ENCODE peak calls at places on chromosomes 13 and 19, in ten cellular contexts. C is prostate gland, Q is ascending aorta, T is fibroblast of lung, A is mesenchymal stem cell, X is left ventricle myocardium inferior, I is psoas muscle, P is aorta, H is IMR-90, E is breast epithelium. B is an unnamed sample. For H3K4me1, the result is how much of the 10 kb centered on the place peaks cover.

GRCh38 chr19:46924874-46925547 is 64.2 kb downstream of the ARHGAP35 start:
- DNase-seq in X (no peak), A (no peak), H (no peak), P (no peak), T (no peak), I (no peak), Q (peak), E (peak), C (peak), B (no peak)

GRCh38 chr19:11797491-11797890 is 832 bp upstream of the ZNF491 start:
- DNase-seq in A (peak), P (peak), T (peak), H (peak), X (peak), I (peak), E (peak), C (peak), Q (peak), B (peak)

GRCh38 chr13:19927117-19927734 is 31.3 kb upstream of the ZMYM2 start:
- DNase-seq in Q (no peak), C (no peak), P (no peak), E (no peak), I (no peak), H (peak), X (no peak), T (peak), A (peak), B (no peak)

GRCh38 chr13:24323739-24324075 is 14.3 kb downstream of the C1QTNF9 start:
- DNase-seq in E (no peak), X (no peak), P (no peak), I (no peak), C (no peak), H (no peak), Q (no peak), A (no peak), T (no peak), B (no peak)

GRCh38 chr13:89375839-89376238 is 1704.7 kb downstream of the SLITRK5 start:
- DNase-seq in X (no peak), A (peak), I (no peak), T (peak), C (no peak), E (no peak), H (peak), Q (no peak), P (no peak), B (no peak)

GRCh38 chr13:27261376-27261775 is 9.3 kb upstream of the RASL11A start:
- DNase-seq in X (no peak), I (no peak), P (no peak), E (no peak), H (no peak), C (no peak), Q (no peak), T (no peak), A (no peak), B (no peak)

GRCh38 chr13:71316964-71317363 is 550.0 kb downstream of the DACH1 start:
- DNase-seq in A (no peak), T (no peak), I (no peak), Q (no peak), H (no peak), P (no peak), E (no peak), C (no peak), X (no peak), B (no peak)

GRCh38 chr13:114148521-114148855 is 16.1 kb upstream of the RASA3 start:
- DNase-seq in Q (no peak), I (no peak), A (no peak), T (no peak), H (no peak), P (peak), E (no peak), C (no peak), X (no peak), B (no peak)

GRCh38 chr13:45198924-45199323 is 1.9 kb downstream of the KCTD4 start:
- DNase-seq in E (no peak), X (no peak), I (no peak), C (no peak), A (peak), P (no peak), Q (no peak), H (no peak), T (peak), B (no peak)

GRCh38 chr19:41939861-41940442 is 11.7 kb upstream of the ERFL start:
- DNase-seq in P (no peak), T (no peak), A (no peak), E (no peak), C (no peak), X (no peak), Q (no peak), I (no peak), H (no peak), B (no peak)

GRCh38 chr13:86585826-86586225 is 786.6 kb upstream of the SLITRK6 start:
- DNase-seq in H (peak), A (peak), X (peak), Q (no peak), I (no peak), P (no peak), E (no peak), T (peak), C (no peak), B (no peak)

GRCh38 chr13:50910483-50910805 is 853 bp downstream of the RNASEH2B start:
- DNase-seq in A (peak), P (peak), I (no peak), Q (no peak), H (peak), C (no peak), E (no peak), X (no peak), T (peak), B (no peak)

GRCh38 chr13:110815471-110816204 is 99.2 kb downstream of the ANKRD10 start:
- DNase-seq in Q (no peak), C (no peak), E (no peak), P (no peak), T (no peak), X (no peak), A (no peak), I (no peak), H (no peak), B (no peak)

GRCh38 chr19:15317392-15318011 is 14.8 kb downstream of the BRD4 start:
- DNase-seq in E (no peak), A (no peak), X (no peak), T (peak), I (no peak), P (no peak), H (peak), Q (no peak), C (no peak), B (no peak)

GRCh38 chr19:8557637-8558238 is 19.5 kb downstream of the MYO1F start:
- DNase-seq in X (no peak), I (no peak), P (no peak), T (no peak), H (no peak), Q (no peak), E (no peak), A (no peak), C (no peak), B (no peak)

GRCh38 chr19:6528544-6529121 is 2.2 kb upstream of the TNFSF9 start:
- DNase-seq in A (no peak), X (peak), C (no peak), Q (peak), I (peak), E (no peak), T (no peak), P (peak), H (no peak), B (no peak)

GRCh38 chr19:42076375-42076944 is 494 bp downstream of the ZNF574 start:
- DNase-seq in P (no peak), I (no peak), E (peak), T (peak), H (no peak), A (no peak), Q (peak), C (no peak), X (no peak), B (no peak)

GRCh38 chr19:46959962-46960556 is 59.6 kb upstream of the NPAS1 start:
- DNase-seq in P (no peak), Q (no peak), T (no peak), E (no peak), C (no peak), I (no peak), A (no peak), X (no peak), H (no peak), B (no peak)

GRCh38 chr13:46386996-46387851 is at the start of gene RUBCNL:
- DNase-seq in Q (no peak), E (no peak), A (peak), T (peak), C (no peak), I (peak), P (peak), H (no peak), X (peak), B (no peak)

GRCh38 chr13:109454167-109454917 is 332.0 kb downstream of the IRS2 start:
- DNase-seq in H (peak), I (no peak), P (peak), C (no peak), T (peak), Q (peak), E (no peak), A (peak), X (no peak), B (no peak)

GRCh38 chr13:48456546-48456945 is 43.6 kb upstream of the LPAR6 start:
- DNase-seq in E (no peak), C (no peak), I (no peak), T (no peak), P (no peak), X (no peak), Q (no peak), H (no peak), A (no peak), B (no peak)

GRCh38 chr13:28140433-28141125 is 2.2 kb downstream of the PAN3 start:
- DNase-seq in E (no peak), Q (no peak), P (no peak), A (peak), I (no peak), T (no peak), C (no peak), H (peak), X (no peak), B (no peak)

GRCh38 chr19:40492274-40492673 is 25.5 kb downstream of the SPTBN4 start:
- DNase-seq in P (no peak), Q (no peak), T (no peak), H (no peak), I (no peak), X (no peak), A (no peak), E (no peak), C (no peak), B (no peak)

GRCh38 chr19:36876993-36877938 is 26.6 kb downstream of the ZNF345 start:
- DNase-seq in T (peak), P (no peak), Q (no peak), X (no peak), A (peak), I (no peak), H (no peak), E (no peak), C (no peak), B (no peak)

GRCh38 chr13:48410199-48410598 is 2.7 kb downstream of the LPAR6 start:
- DNase-seq in E (no peak), P (no peak), X (no peak), T (no peak), I (no peak), C (no peak), Q (no peak), H (no peak), A (no peak), B (no peak)

GRCh38 chr13:38072696-38073095 is 203.1 kb upstream of the TRPC4 start:
- DNase-seq in I (no peak), C (no peak), H (no peak), P (no peak), A (no peak), X (no peak), Q (no peak), E (no peak), T (no peak), B (no peak)

GRCh38 chr19:54937926-54938325 is 9.4 kb downstream of the NLRP7 start:
- DNase-seq in P (no peak), C (no peak), Q (no peak), T (no peak), X (no peak), A (no peak), I (no peak), H (no peak), E (no peak), B (no peak)

GRCh38 chr13:102807699-102808098 is 8.8 kb downstream of the BIVM start:
- DNase-seq in C (no peak), E (no peak), A (no peak), P (no peak), I (no peak), X (no peak), Q (no peak), H (no peak), T (no peak), B (no peak)

GRCh38 chr13:80530902-80531301 is 190.0 kb upstream of the SPRY2 start:
- DNase-seq in E (no peak), I (no peak), T (no peak), X (no peak), H (no peak), Q (no peak), C (no peak), A (no peak), P (no peak), B (no peak)

GRCh38 chr13:75299206-75299605 is 182.8 kb downstream of the TBC1D4 start:
- DNase-seq in I (no peak), P (no peak), H (no peak), E (no peak), A (no peak), C (no peak), X (no peak), Q (no peak), T (no peak), B (no peak)

GRCh38 chr19:12365094-12365371 is 450 bp downstream of the ZNF442 start:
- DNase-seq in A (no peak), T (peak), H (peak), I (no peak), P (no peak), C (peak), E (peak), Q (peak), X (no peak), B (no peak)

GRCh38 chr13:25648996-25649633 is 277.3 kb downstream of the ATP8A2 start:
- DNase-seq in E (no peak), H (no peak), X (no peak), Q (no peak), P (no peak), C (peak), T (no peak), I (no peak), A (no peak), B (no peak)

GRCh38 chr19:23999821-24000610 is 85.3 kb downstream of the ZNF726 start:
- DNase-seq in A (no peak), Q (no peak), T (no peak), X (no peak), H (no peak), C (no peak), I (no peak), P (no peak), E (no peak), B (no peak)

GRCh38 chr13:52446265-52446664 is 4.2 kb downstream of the VPS36 start:
- DNase-seq in Q (no peak), T (no peak), P (no peak), E (no peak), H (no peak), I (no peak), C (no peak), X (no peak), A (no peak), B (no peak)

GRCh38 chr13:40370662-40371061 is 295.8 kb downstream of the FOXO1 start:
- DNase-seq in A (no peak), C (no peak), Q (no peak), X (no peak), T (no peak), E (no peak), I (no peak), P (no peak), H (no peak), B (no peak)

GRCh38 chr19:6252066-6252465 is 27.7 kb downstream of the MLLT1 start:
- DNase-seq in H (no peak), P (no peak), E (no peak), A (no peak), I (no peak), Q (no peak), X (no peak), C (no peak), T (no peak), B (no peak)

GRCh38 chr13:29937836-29938235 is 87.4 kb upstream of the UBL3 start:
- DNase-seq in Q (no peak), T (no peak), H (no peak), P (no peak), I (no peak), E (no peak), C (no peak), X (no peak), A (no peak), B (no peak)

GRCh38 chr19:13073263-13073662 is 29.4 kb downstream of the LYL1 start:
- DNase-seq in T (no peak), X (no peak), C (no peak), A (peak), H (no peak), P (no peak), Q (no peak), I (no peak), E (no peak), B (no peak)

GRCh38 chr19:36215276-36216171 is 618 bp downstream of the ZNF146 start:
- DNase-seq in H (peak), P (no peak), T (peak), A (peak), E (no peak), C (no peak), I (no peak), X (no peak), Q (no peak), B (no peak)

GRCh38 chr13:113654175-113654560 is 3.8 kb downstream of the ATP4B start:
- DNase-seq in X (no peak), A (no peak), C (no peak), T (no peak), P (no peak), E (no peak), Q (no peak), I (no peak), H (no peak), B (no peak)

GRCh38 chr19:38265213-38265861 is 964 bp downstream of the SPINT2 start:
- DNase-seq in A (no peak), P (peak), I (no peak), T (no peak), Q (peak), E (peak), X (no peak), C (no peak), H (no peak), B (no peak)
- H3K4me3 ChIP-seq in A (no peak), P (peak), I (peak), T (no peak), Q (peak), E (peak), X (peak), C (peak), H (no peak), B (peak)

DNA sequence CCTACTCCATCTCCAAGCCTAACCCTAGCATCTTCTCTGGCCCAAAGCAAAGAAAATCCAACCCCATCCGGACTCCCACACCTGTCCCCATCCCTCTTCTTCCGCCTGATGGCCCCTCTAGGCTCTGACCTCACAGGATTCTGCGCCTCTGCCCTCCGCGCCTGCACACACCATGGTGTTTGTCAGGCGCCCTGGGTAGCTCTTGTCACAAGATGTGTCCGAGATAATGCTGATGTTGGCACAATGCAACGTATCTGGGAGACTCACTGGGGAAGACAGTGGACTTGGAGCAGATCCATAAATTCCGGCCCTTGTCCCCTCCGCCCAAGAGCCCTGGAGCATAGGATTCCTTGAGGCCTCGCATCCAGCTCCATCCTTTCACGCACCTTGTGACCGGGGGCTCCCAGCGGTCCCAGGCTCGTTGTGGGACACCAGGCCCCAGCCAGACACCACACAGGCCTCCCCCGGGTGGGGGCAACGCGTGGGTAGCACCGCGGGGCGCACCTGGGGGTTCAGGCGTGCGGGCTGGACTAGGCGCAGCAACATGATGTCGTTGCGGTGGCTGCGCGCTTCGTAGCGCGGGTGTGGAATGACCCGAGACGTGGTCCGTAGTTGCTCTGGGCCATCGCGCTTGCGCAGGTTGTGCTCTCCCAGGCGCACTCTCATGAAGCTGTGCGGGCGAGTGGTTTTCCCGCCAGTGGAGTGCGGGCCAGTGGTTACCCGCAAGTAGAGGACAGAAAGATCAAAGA is 3.1 kb upstream of the KLK1 start:
- DNase-seq in E (no peak), H (no peak), Q (no peak), X (no peak), T (no peak), I (no peak), A (no peak), C (no peak), P (no peak), B (no peak)
- H3K4me1 ChIP-seq in E (under half), H (under half), Q (under half), X (under half), T (under half), I (under half), A (under half), C (under half), P (under half), B (under half)

GRCh38 chr19:1648926-1649541 is 3.4 kb downstream of the TCF3 start:
- DNase-seq in A (no peak), T (no peak), Q (no peak), X (no peak), I (no peak), P (no peak), C (no peak), E (no peak), H (no peak), B (no peak)
- H3K27ac ChIP-seq in A (no peak), T (no peak), Q (no peak), X (no peak), I (no peak), P (no peak), C (no peak), E (no peak), H (no peak), B (no peak)

GRCh38 chr19:5228932-5229777 is 111.5 kb downstream of the PTPRS start:
- DNase-seq in E (no peak), T (no peak), X (no peak), H (no peak), P (no peak), C (peak), A (no peak), Q (no peak), I (no peak), B (no peak)

GRCh38 chr19:5231857-5232503 is 108.6 kb downstream of the PTPRS start:
- DNase-seq in P (no peak), E (no peak), X (no peak), Q (no peak), I (no peak), A (no peak), C (no peak), H (no peak), T (peak), B (no peak)

GRCh38 chr19:5228490-5228889 is 112.1 kb downstream of the PTPRS start:
- DNase-seq in E (no peak), I (no peak), X (no peak), A (no peak), H (no peak), P (no peak), Q (no peak), T (no peak), C (no peak), B (no peak)

GRCh38 chr19:5230730-5231555 is 109.7 kb downstream of the PTPRS start:
- DNase-seq in H (no peak), A (no peak), E (no peak), X (no peak), I (no peak), P (no peak), C (no peak), T (no peak), Q (no peak), B (no peak)

DNA sequence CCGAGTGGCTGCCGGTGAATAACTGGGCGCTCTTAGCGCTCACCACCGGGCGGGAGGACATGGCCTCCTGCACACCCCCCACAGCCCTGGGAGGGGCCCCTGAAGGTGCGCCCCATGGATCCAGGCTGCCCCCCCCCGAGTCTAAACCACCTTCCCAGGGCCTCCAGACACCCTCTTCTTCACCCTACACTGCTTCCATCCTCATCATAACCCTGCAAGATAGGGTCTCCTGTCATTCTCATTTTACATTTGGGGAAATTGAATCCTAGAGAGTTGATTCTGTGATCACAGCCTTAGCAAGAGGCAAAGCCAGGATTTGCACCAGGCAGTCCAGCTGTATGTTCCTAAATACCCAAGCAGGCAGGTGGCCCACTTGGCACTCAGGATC is 110.8 kb downstream of the PTPRS start:
- DNase-seq in H (no peak), Q (no peak), T (no peak), P (no peak), I (no peak), C (no peak), X (no peak), A (no peak), E (no peak), B (no peak)
- H3K4me3 ChIP-seq in H (no peak), Q (no peak), T (no peak), P (no peak), I (peak), C (no peak), X (peak), A (no peak), E (peak), B (no peak)

GRCh38 chr19:1360126-1360817 is 23.4 kb upstream of the NDUFS7 start:
- DNase-seq in C (no peak), T (no peak), Q (no peak), H (no peak), E (no peak), X (no peak), P (no peak), I (no peak), A (no peak), B (no peak)

GRCh38 chr19:1362385-1363257 is 21.1 kb upstream of the NDUFS7 start:
- DNase-seq in E (no peak), X (no peak), Q (no peak), H (no peak), I (no peak), A (no peak), C (no peak), P (no peak), T (no peak), B (no peak)

GRCh38 chr19:1361601-1362384 is 21.9 kb upstream of the NDUFS7 start:
- DNase-seq in T (peak), H (peak), Q (no peak), I (no peak), C (no peak), P (no peak), A (peak), X (no peak), E (no peak), B (no peak)

GRCh38 chr19:1363599-1363998 is 20.1 kb upstream of the NDUFS7 start:
- DNase-seq in H (no peak), X (no peak), C (no peak), T (no peak), A (no peak), P (no peak), Q (no peak), I (no peak), E (no peak), B (no peak)

GRCh38 chr19:1360818-1361461 is 22.8 kb upstream of the NDUFS7 start:
- DNase-seq in X (peak), Q (no peak), E (peak), T (peak), H (peak), C (no peak), I (peak), P (peak), A (no peak), B (no peak)
- H3K4me1 ChIP-seq in X (under half), Q (under half), E (under half), T (under half), H (under half), C (under half), I (under half), P (under half), A (under half), B (under half)

B was measured in iPS DF 6.9.